ENCODE peak calls at places on chromosomes 2 and 18, in four cellular contexts. One of them, this sample, is unnamed.
A peak's percentile ranks its signal among the peaks of the same experiment; 100 is the strongest.

GRCh38 chr18:61334951-61335736 is 1.9 kb downstream of the CDH20 start:
- DNase-seq in breast epithelium: no peak
- DNase-seq in cardiac muscle cell: no peak
- DNase-seq in tibial artery: no peak
- DNase-seq in this sample: no peak

GRCh38 chr18:12838178-12838634 is 45.8 kb downstream of the PTPN2 start:
- DNase-seq in breast epithelium: no peak
- DNase-seq in cardiac muscle cell: no peak
- DNase-seq in tibial artery: peak; percentile 35
- DNase-seq in this sample: no peak

GRCh38 chr2:64311948-64312621 is 141.9 kb upstream of the LGALSL start:
- DNase-seq in breast epithelium: peak; percentile 81
- DNase-seq in cardiac muscle cell: peak; percentile 58
- DNase-seq in tibial artery: peak; percentile 82
- DNase-seq in this sample: no peak

GRCh38 chr2:234496442-234496834 is 443 bp downstream of the ARL4C start:
- DNase-seq in breast epithelium: no peak
- DNase-seq in cardiac muscle cell: no peak
- DNase-seq in tibial artery: no peak
- DNase-seq in this sample: no peak

GRCh38 chr2:237207641-237208040 is 122.0 kb downstream of the COPS8 start:
- DNase-seq in breast epithelium: no peak
- DNase-seq in cardiac muscle cell: no peak
- DNase-seq in tibial artery: peak; percentile 80
- DNase-seq in this sample: no peak

GRCh38 chr2:166895243-166895642 is 7.0 kb downstream of the XIRP2 start:
- DNase-seq in breast epithelium: no peak
- DNase-seq in cardiac muscle cell: no peak
- DNase-seq in tibial artery: no peak
- DNase-seq in this sample: no peak

GRCh38 chr2:115946891-115947290 is 1504.5 kb downstream of the DPP10 start:
- DNase-seq in breast epithelium: no peak
- DNase-seq in cardiac muscle cell: no peak
- DNase-seq in tibial artery: no peak
- DNase-seq in this sample: no peak

GRCh38 chr18:33735428-33735827 is 157.4 kb downstream of the ASXL3 start:
- DNase-seq in breast epithelium: no peak
- DNase-seq in cardiac muscle cell: no peak
- DNase-seq in tibial artery: no peak
- DNase-seq in this sample: no peak

GRCh38 chr2:232367591-232368233 is 10.8 kb upstream of the ALPP start:
- DNase-seq in breast epithelium: peak; percentile 25
- DNase-seq in cardiac muscle cell: no peak
- DNase-seq in tibial artery: no peak
- DNase-seq in this sample: no peak
- H3K4me1 ChIP-seq in breast epithelium: no peaks in the 10 kb centered on the region
- H3K4me1 ChIP-seq in cardiac muscle cell: no peaks in the 10 kb centered on the region
- H3K4me1 ChIP-seq in tibial artery: no peaks in the 10 kb centered on the region
- H3K4me1 ChIP-seq in this sample: no peaks in the 10 kb centered on the region

DNA sequence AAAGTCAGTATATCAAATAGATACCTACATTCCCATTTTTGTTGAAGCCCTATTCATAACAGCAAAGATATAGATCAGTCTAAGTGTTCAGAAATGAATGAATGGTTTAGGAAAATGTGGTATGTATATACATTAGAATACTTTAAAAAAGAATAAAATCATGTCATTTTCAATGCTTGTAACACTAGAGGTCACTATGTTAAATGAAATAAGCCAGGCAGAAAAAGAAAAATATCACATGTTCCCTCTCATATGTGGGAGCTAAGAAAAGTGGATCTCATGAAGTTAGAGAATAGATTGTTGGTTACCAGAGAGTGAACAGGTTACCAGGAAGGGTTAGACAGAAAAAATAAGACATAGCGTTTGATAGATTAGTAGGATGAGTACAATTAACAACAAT is 1111.0 kb upstream of the SLC39A10 start:
- DNase-seq in breast epithelium: no peak
- DNase-seq in cardiac muscle cell: no peak
- DNase-seq in tibial artery: no peak
- DNase-seq in this sample: no peak
- TF ChIP-seq CTCF in breast epithelium: no peak
- TF ChIP-seq CTCF in cardiac muscle cell: no peak
- TF ChIP-seq CTCF in tibial artery: no peak
- TF ChIP-seq CTCF in this sample: no peak

DNA sequence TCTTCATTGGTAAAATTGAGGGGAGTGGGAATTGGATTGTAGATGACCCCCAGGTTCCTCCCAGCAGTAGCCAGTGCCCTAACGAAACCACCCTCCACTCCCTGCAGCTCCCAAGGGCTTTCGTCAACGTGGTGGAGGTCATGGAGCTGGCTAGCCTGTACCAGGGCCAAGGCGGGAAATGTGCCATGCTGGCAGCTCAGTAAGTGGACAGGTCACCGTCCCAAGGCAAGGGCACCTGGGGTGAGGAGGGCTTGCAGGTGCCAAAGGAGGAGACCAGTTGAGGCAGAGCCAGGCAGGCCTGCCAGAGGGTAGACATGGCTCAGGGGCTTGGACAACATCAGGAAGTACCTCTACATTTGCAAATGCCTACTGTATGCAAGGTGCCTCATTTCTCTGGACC is 122.6 kb upstream of the PPP1CB start:
- DNase-seq in breast epithelium: no peak
- DNase-seq in cardiac muscle cell: no peak
- DNase-seq in tibial artery: no peak
- DNase-seq in this sample: no peak
- H3K4me1 ChIP-seq in breast epithelium: no peaks in the 10 kb centered on the region
- H3K4me1 ChIP-seq in cardiac muscle cell: peaks cover 24% of the 10 kb centered on the region
- H3K4me1 ChIP-seq in tibial artery: peaks cover 99% of the 10 kb centered on the region
- H3K4me1 ChIP-seq in this sample: peaks cover 64% of the 10 kb centered on the region

DNA sequence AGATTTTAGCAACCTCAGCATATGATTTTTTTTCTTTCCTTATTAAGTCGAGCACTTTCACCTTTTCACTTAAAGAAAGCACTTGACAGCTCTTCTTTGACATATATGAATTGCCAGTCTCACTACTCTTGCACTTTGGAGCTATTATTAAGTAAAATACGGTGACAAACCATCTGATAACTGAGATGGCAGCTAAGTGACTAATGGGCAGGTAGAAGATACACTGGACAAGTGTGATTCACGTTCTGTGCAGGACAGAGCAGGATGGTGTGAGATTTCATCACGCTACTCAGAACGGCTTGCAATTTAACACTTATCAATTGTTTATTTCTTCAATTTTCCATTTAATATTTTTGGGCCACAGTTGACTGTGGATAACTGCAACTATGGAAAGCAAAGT is 197.0 kb upstream of the ERBB4 start:
- DNase-seq in breast epithelium: no peak
- DNase-seq in cardiac muscle cell: no peak
- DNase-seq in tibial artery: no peak
- DNase-seq in this sample: no peak
- TF ChIP-seq CTCF in breast epithelium: no peak
- TF ChIP-seq CTCF in cardiac muscle cell: no peak
- TF ChIP-seq CTCF in tibial artery: no peak
- TF ChIP-seq CTCF in this sample: no peak

GRCh38 chr2:173574304-173574703 is 219.6 kb downstream of the CDCA7 start:
- DNase-seq in breast epithelium: no peak
- DNase-seq in cardiac muscle cell: no peak
- DNase-seq in tibial artery: no peak
- DNase-seq in this sample: no peak
- H3K4me1 ChIP-seq in breast epithelium: no peaks in the 10 kb centered on the region
- H3K4me1 ChIP-seq in cardiac muscle cell: peaks cover 5% of the 10 kb centered on the region
- H3K4me1 ChIP-seq in tibial artery: no peaks in the 10 kb centered on the region
- H3K4me1 ChIP-seq in this sample: peaks cover 17% of the 10 kb centered on the region